ENCODE peak calls at places on chromosomes 7 and 10, in nine cellular contexts. G is GM13977, D is glutamatergic neuron, B is adrenal gland, Z is kidney epithelial cell, Q is upper lobe of right lung, R is GM20000, L is GM12865, V is OCI-LY7. U is an unnamed sample.

GRCh38 chr7:136189506-136189998 is 212.4 kb upstream of the MTPN start:
- DNase-seq in Q (no peak), B (no peak), V (no peak), R (no peak), G (no peak), D (no peak), Z (no peak), L (no peak), U (no peak)

GRCh38 chr10:18010050-18010449 is 58.3 kb downstream of the SLC39A12 start:
- DNase-seq in L (no peak), R (no peak), Q (no peak), G (no peak), V (no peak), D (no peak), Z (no peak), B (no peak), U (no peak)

GRCh38 chr10:28248092-28248491 is 54.8 kb downstream of the MPP7 start:
- DNase-seq in Z (no peak), D (peak; percentile 36), V (no peak), G (no peak), B (no peak), L (no peak), Q (no peak), R (no peak), U (peak; percentile 13)

GRCh38 chr7:132450188-132450587 is 126.1 kb downstream of the PLXNA4 start:
- DNase-seq in Z (no peak), Q (no peak), L (no peak), R (no peak), B (no peak), V (no peak), G (no peak), D (no peak), U (peak; percentile 79)

GRCh38 chr7:64849250-64849923 is 53.7 kb upstream of the ZNF273 start:
- DNase-seq in V (peak; percentile 38), L (no peak), Q (no peak), G (no peak), D (no peak), B (no peak), Z (no peak), R (no peak), U (no peak)

GRCh38 chr10:116076616-116077015 is 196.4 kb downstream of the GFRA1 start:
- DNase-seq in D (no peak), G (no peak), R (no peak), L (no peak), Q (no peak), V (no peak), B (no peak), Z (no peak), U (no peak)

GRCh38 chr10:60042262-60042661 is 135.9 kb upstream of the CCDC6 start:
- DNase-seq in Q (no peak), R (no peak), G (no peak), Z (no peak), B (no peak), D (no peak), L (no peak), V (no peak), U (no peak)

GRCh38 chr10:22693371-22693784 is 21.0 kb downstream of the PIP4K2A start:
- DNase-seq in Q (no peak), D (no peak), Z (no peak), R (no peak), L (peak; percentile 72), V (no peak), B (no peak), G (no peak), U (peak; percentile 67)

GRCh38 chr10:95406651-95407280 is 116.0 kb upstream of the PDLIM1 start:
- DNase-seq in Z (no peak), G (no peak), L (no peak), D (no peak), B (peak; percentile 95), V (no peak), R (no peak), Q (peak; percentile 68), U (no peak)

GRCh38 chr10:12405342-12406320 is 56.3 kb downstream of the CAMK1D start:
- DNase-seq in G (no peak), R (no peak), D (no peak), Z (no peak), L (no peak), B (peak; percentile 15), Q (no peak), V (no peak), U (no peak)

GRCh38 chr10:1548596-1548995 is 188.7 kb downstream of the ADARB2 start:
- DNase-seq in V (peak; percentile 17), L (peak; percentile 41), Z (no peak), R (no peak), G (no peak), Q (no peak), B (no peak), D (peak; percentile 0), U (no peak)

GRCh38 chr7:40232242-40232929 is 97.6 kb downstream of the SUGCT start:
- DNase-seq in B (peak; percentile 55), V (peak; percentile 73), Q (no peak), L (peak; percentile 69), G (peak; percentile 28), R (peak; percentile 22), Z (peak; percentile 38), D (no peak), U (peak; percentile 37)

GRCh38 chr7:117673839-117674238 is 194.0 kb downstream of the CFTR start:
- DNase-seq in Q (no peak), D (no peak), R (peak; percentile 29), L (peak; percentile 36), Z (no peak), B (no peak), V (peak; percentile 3), G (peak; percentile 31), U (no peak)

GRCh38 chr10:14879055-14879800 is 562 bp downstream of the SUV39H2 start:
- DNase-seq in D (peak; percentile 66), L (peak; percentile 44), Q (no peak), G (no peak), Z (no peak), V (peak; percentile 60), B (peak; percentile 57), R (no peak), U (peak; percentile 54)

GRCh38 chr10:34299105-34299611 is 515.9 kb downstream of the PARD3 start:
- DNase-seq in L (no peak), Q (no peak), G (peak; percentile 7), V (no peak), R (no peak), D (no peak), B (no peak), Z (no peak), U (no peak)

GRCh38 chr7:149824748-149825566 is 13.2 kb upstream of the ZNF862 start:
- DNase-seq in R (no peak), D (no peak), Q (peak; percentile 54), V (no peak), B (no peak), Z (no peak), G (peak; percentile 22), L (no peak), U (no peak)

GRCh38 chr10:74137992-74138391 is 12.6 kb downstream of the AP3M1 start:
- DNase-seq in B (no peak), L (no peak), V (no peak), R (no peak), Q (no peak), D (no peak), G (no peak), Z (no peak), U (no peak)
- TF ChIP-seq CTCF in B (no peak), L (no peak), V (no peak), R (no peak), Q (no peak), D (no peak), G (no peak), Z (no peak), U (no peak)

DNA sequence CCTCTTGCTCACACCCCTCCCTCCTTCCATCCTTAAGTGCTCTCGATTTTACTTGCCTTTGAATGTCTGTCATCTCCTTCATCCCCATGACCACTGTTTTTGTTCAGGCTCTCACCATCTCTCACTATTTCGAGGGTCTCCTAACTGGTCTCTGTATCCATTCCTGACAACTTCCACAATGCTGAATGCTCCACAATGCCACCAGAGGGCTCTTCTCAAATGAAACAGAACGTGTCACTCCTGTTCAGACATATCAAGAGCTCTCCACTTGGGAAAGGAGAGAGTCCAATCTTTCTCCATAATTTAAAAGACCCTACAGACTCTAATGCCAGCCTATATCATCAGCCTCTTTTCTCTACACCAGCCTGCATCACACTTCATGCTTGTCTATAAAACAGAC is 9.0 kb upstream of the SLC13A1 start:
- DNase-seq in G (no peak), V (peak; percentile 2), Q (no peak), D (no peak), Z (no peak), B (peak; percentile 58), L (no peak), R (peak; percentile 6), U (no peak)
- TF ChIP-seq CTCF in G (no peak), V (peak; percentile 44), Q (peak; percentile 33), D (no peak), Z (peak; percentile 53), B (peak; percentile 23), L (peak; percentile 20), R (peak; percentile 24), U (no peak)

GRCh38 chr7:89332026-89332425 is 536.5 kb upstream of the TEX47 start:
- DNase-seq in G (no peak), V (no peak), B (no peak), L (no peak), Q (no peak), Z (no peak), D (no peak), R (no peak), U (no peak)

GRCh38 chr7:89339748-89340147 is 544.2 kb upstream of the TEX47 start:
- DNase-seq in R (no peak), L (no peak), G (no peak), B (no peak), D (no peak), Z (no peak), Q (no peak), V (no peak), U (no peak)

GRCh38 chr7:89335490-89335889 is 540.0 kb upstream of the TEX47 start:
- DNase-seq in B (no peak), L (no peak), R (no peak), Q (no peak), V (no peak), G (no peak), D (no peak), Z (no peak), U (no peak)

DNA sequence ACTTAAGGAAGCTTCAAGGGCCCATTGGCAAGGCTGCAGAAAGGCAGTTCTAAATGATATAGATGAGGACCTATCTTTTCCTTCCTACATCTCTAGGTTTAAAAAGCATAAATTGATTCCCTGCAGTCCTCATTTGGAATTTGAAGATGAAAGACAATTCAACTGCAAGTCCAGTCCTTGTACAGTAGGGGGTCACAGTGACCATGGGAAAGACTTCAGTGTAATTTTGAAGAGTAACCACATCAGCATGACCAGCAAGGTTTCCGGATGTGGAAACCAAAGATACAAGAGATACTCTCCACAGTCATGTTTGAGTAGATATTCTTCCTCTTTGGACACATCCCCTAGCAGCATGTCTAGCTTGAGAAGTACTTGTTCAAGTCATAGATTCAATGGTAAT is 539.2 kb upstream of the TEX47 start:
- DNase-seq in Q (no peak), L (peak; percentile 15), V (no peak), R (peak; percentile 4), G (no peak), B (no peak), Z (no peak), D (no peak), U (no peak)
- TF ChIP-seq CTCF in Q (peak; percentile 25), L (no peak), V (no peak), R (no peak), G (no peak), B (no peak), Z (no peak), D (no peak), U (no peak)

GRCh38 chr7:73446716-73447115 is 13.1 kb downstream of the FZD9 start:
- DNase-seq in V (no peak), D (no peak), L (no peak), R (no peak), Q (no peak), B (peak; percentile 55), Z (no peak), G (no peak), U (no peak)
- TF ChIP-seq CTCF in V (no peak), D (no peak), L (no peak), R (no peak), Q (no peak), B (no peak), Z (no peak), G (no peak), U (no peak)